ENCODE peak calls at places on chromosomes 16 and 17, in ten cellular contexts. Y is IMR-90, M is HepG2, K is small intestine, W is mesendoderm, G is right atrium auricular region, H is neuronal stem cell, F is OCI-LY7, S is left lung, E is upper lobe of right lung. O is an unnamed sample.

GRCh38 chr17:61088556-61088955 is 311.1 kb upstream of the TBX2 start:
- DNase-seq in Y (peak; percentile 25), M (no peak), K (no peak), W (no peak), G (no peak), H (no peak), F (no peak), S (no peak), E (no peak), O (no peak)

GRCh38 chr16:81700071-81700779 is 78.9 kb upstream of the PLCG2 start:
- DNase-seq in Y (peak; percentile 19), M (no peak), K (no peak), W (no peak), G (no peak), H (no peak), F (no peak), S (peak; percentile 58), E (no peak), O (no peak)

GRCh38 chr16:9070295-9070694 is 21.1 kb upstream of the HAPSTR1 start:
- DNase-seq in Y (no peak), M (no peak), K (no peak), W (no peak), G (no peak), H (no peak), F (no peak), S (no peak), E (no peak), O (no peak)

GRCh38 chr17:20948984-20949777 is 93.6 kb downstream of the USP22 start:
- DNase-seq in Y (no peak), M (no peak), K (no peak), W (no peak), G (no peak), H (no peak), F (no peak), S (no peak), E (no peak), O (no peak)

GRCh38 chr17:64459284-64459747 is 10.4 kb downstream of the MILR1 start:
- DNase-seq in Y (peak; percentile 75), M (no peak), K (peak; percentile 57), W (no peak), G (no peak), H (no peak), F (no peak), S (no peak), E (no peak), O (no peak)

GRCh38 chr16:21590287-21590686 is 9.1 kb upstream of the METTL9 start:
- DNase-seq in Y (no peak), M (no peak), K (no peak), W (no peak), G (no peak), H (no peak), F (no peak), S (no peak), E (no peak), O (no peak)

GRCh38 chr16:51408357-51408756 is 257.3 kb upstream of the SALL1 start:
- DNase-seq in Y (peak; percentile 61), M (peak; percentile 14), K (peak; percentile 75), W (no peak), G (no peak), H (no peak), F (no peak), S (no peak), E (no peak), O (no peak)

GRCh38 chr17:6823011-6823442 is 8.5 kb downstream of the TEKT1 start:
- DNase-seq in Y (peak; percentile 6), M (no peak), K (no peak), W (no peak), G (no peak), H (no peak), F (no peak), S (no peak), E (no peak), O (no peak)

GRCh38 chr17:17910060-17910459 is 62.1 kb downstream of the TOM1L2 start:
- DNase-seq in Y (no peak), M (no peak), K (no peak), W (no peak), G (no peak), H (no peak), F (no peak), S (no peak), E (peak; percentile 23), O (no peak)

GRCh38 chr16:65618335-65618734 is 496.5 kb upstream of the CDH11 start:
- DNase-seq in Y (no peak), M (no peak), K (no peak), W (no peak), G (no peak), H (no peak), F (peak; percentile 84), S (no peak), E (no peak), O (peak; percentile 43)

GRCh38 chr16:27748868-27749546 is 199.1 kb downstream of the KATNIP start:
- DNase-seq in Y (peak; percentile 84), M (peak; percentile 25), K (peak; percentile 78), W (peak; percentile 80), G (no peak), H (no peak), F (peak; percentile 38), S (no peak), E (no peak), O (peak; percentile 32)

GRCh38 chr17:10327640-10328039 is 45.2 kb downstream of the MYH13 start:
- DNase-seq in Y (peak; percentile 73), M (peak; percentile 64), K (peak; percentile 72), W (peak; percentile 88), G (peak; percentile 83), H (peak; percentile 85), F (peak; percentile 79), S (no peak), E (peak; percentile 81), O (peak; percentile 69)

GRCh38 chr17:50423553-50424159 is 2.4 kb upstream of the ACSF2 start:
- DNase-seq in Y (peak; percentile 91), M (peak; percentile 92), K (peak; percentile 53), W (peak; percentile 58), G (peak; percentile 75), H (no peak), F (peak; percentile 15), S (no peak), E (no peak), O (no peak)

GRCh38 chr16:53664724-53665345 is 38.8 kb downstream of the RPGRIP1L start:
- DNase-seq in Y (peak; percentile 84), M (no peak), K (no peak), W (no peak), G (no peak), H (no peak), F (no peak), S (no peak), E (no peak), O (no peak)

GRCh38 chr16:54430491-54431030 is 144.0 kb upstream of the IRX3 start:
- DNase-seq in Y (peak; percentile 29), M (peak; percentile 69), K (no peak), W (no peak), G (no peak), H (peak; percentile 26), F (no peak), S (no peak), E (no peak), O (no peak)

GRCh38 chr16:3838600-3839401 is 41.7 kb downstream of the CREBBP start:
- DNase-seq in Y (peak; percentile 30), M (no peak), K (no peak), W (no peak), G (no peak), H (no peak), F (no peak), S (no peak), E (no peak), O (no peak)
- H3K27ac ChIP-seq in Y (no peak overlapping the region), M (no peak overlapping the region), K (no peak overlapping the region), W (no peak overlapping the region), G (no peak overlapping the region), H (no peak overlapping the region), F (no peak overlapping the region), S (no peak overlapping the region), E (no peak overlapping the region), O (no peak overlapping the region)

GRCh38 chr16:2520784-2521577 is 810 bp downstream of the AMDHD2 start:
- DNase-seq in Y (no peak), M (peak; percentile 70), K (peak; percentile 31), W (peak; percentile 68), G (no peak), H (no peak), F (peak; percentile 57), S (peak; percentile 89), E (peak; percentile 76), O (peak; percentile 78)
- H3K36me3 ChIP-seq in Y (peaks cover 27% of the 10 kb centered on the region), M (peaks cover 24% of the 10 kb centered on the region), K (no peaks in the 10 kb centered on the region), W (no peaks in the 10 kb centered on the region), G (peaks cover 19% of the 10 kb centered on the region), H (peaks cover 51% of the 10 kb centered on the region), F (peaks cover 31% of the 10 kb centered on the region), S (no peaks in the 10 kb centered on the region), E (peaks cover 48% of the 10 kb centered on the region), O (no peaks in the 10 kb centered on the region)

DNA sequence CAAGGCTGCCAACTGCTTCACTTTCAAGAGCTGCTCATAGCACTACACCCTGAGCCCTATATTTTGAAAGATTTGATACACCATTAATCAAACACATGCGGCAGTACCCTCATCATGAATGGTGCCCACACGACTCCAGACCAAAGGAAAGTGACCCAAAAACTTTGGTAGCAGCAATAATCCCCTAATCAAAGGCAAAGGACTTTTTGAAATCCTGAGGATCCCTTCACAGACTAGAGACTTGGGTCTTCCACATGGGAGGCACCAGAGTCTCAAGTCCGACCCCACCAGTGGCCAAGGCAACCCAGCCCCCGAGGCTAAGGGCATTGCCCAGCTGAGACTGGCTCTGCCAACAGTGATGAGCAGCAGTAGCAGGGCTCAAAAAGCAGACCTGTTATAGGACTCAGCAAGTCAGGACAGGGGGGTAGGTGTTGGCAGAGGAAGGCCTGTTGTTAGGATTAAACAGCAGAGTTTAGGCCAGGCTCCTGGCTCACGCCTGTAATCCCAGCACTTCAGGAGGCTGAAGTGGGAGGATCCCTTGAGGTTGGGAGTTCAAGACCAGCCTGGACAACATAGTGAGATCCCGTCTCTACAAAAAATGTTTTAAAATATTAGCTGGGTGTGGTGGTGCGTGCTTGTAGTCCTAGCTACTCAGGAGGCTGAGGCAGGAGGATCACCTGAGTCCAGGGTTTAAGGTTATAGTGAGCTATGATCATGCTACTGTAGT is 3.2 kb downstream of the TRIM25 start:
- DNase-seq in Y (no peak), M (no peak), K (no peak), W (no peak), G (no peak), H (no peak), F (no peak), S (no peak), E (no peak), O (no peak)
- H3K27ac ChIP-seq in Y (no peak overlapping the region), M (peak overlapping the region; percentile 52), K (peak overlapping the region; percentile 73), W (no peak overlapping the region), G (peak overlapping the region; percentile 86), H (no peak overlapping the region), F (no peak overlapping the region), S (peak overlapping the region; percentile 78), E (peak overlapping the region; percentile 97), O (peak overlapping the region; percentile 61)

DNA sequence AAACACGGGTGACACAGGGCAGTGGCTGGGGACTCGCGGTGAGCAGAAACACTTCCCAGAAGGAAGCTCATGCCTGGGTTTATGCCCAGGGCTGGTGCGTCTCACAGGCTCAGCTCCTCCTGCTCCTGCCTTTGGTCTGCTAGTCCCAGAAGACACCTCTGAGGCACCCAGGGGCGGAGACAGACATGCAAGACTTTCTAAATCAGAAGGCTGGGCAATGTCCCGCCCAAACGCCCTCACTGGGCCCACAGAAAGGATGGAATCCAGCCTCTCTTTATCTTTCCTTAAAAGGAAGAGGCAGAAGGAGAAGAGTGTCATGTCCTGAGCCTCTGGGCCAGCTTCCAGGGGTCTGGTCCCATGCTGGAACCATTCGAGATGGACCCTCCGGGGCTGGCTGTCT is 197.7 kb upstream of the RPL38 start:
- DNase-seq in Y (no peak), M (no peak), K (no peak), W (no peak), G (no peak), H (no peak), F (no peak), S (no peak), E (no peak), O (no peak)
- H3K36me3 ChIP-seq in Y (no peaks in the 10 kb centered on the region), M (no peaks in the 10 kb centered on the region), K (no peaks in the 10 kb centered on the region), W (no peaks in the 10 kb centered on the region), G (no peaks in the 10 kb centered on the region), H (no peaks in the 10 kb centered on the region), F (no peaks in the 10 kb centered on the region), S (no peaks in the 10 kb centered on the region), E (no peaks in the 10 kb centered on the region), O (no peaks in the 10 kb centered on the region)

GRCh38 chr17:43135454-43135819 is 10.3 kb upstream of the BRCA1 start:
- DNase-seq in Y (no peak), M (no peak), K (no peak), W (no peak), G (no peak), H (no peak), F (no peak), S (no peak), E (no peak), O (no peak)
- H3K27ac ChIP-seq in Y (no peak overlapping the region), M (peak overlapping the region; percentile 79), K (no peak overlapping the region), W (no peak overlapping the region), G (no peak overlapping the region), H (no peak overlapping the region), F (peak overlapping the region; percentile 77), S (no peak overlapping the region), E (no peak overlapping the region), O (no peak overlapping the region)

O was measured in MM.1S.